ENCODE peak calls at places on chromosomes 2 and 18, in eight cellular contexts. P is A673, G is left ventricle myocardium inferior, M is uterus, H is heart right ventricle, A is IMR-90, O is right lobe of liver, K is left lung. T is an unnamed sample.

GRCh38 chr2:174442546-174443510 is 44.0 kb downstream of the GPR155 start:
- DNase-seq in P (no peak), G (no peak), M (no peak), H (no peak), A (peak; percentile 89), O (no peak), K (no peak), T (no peak)

GRCh38 chr2:119481501-119482455 is 42.5 kb downstream of the SCTR start:
- DNase-seq in P (no peak), G (no peak), M (no peak), H (no peak), A (no peak), O (no peak), K (no peak), T (peak; percentile 32)

GRCh38 chr2:45739796-45740485 is 88.5 kb downstream of the PRKCE start:
- DNase-seq in P (peak; percentile 45), G (no peak), M (no peak), H (no peak), A (no peak), O (no peak), K (no peak), T (no peak)

GRCh38 chr2:184339966-184340365 is 258.4 kb upstream of the ZNF804A start:
- DNase-seq in P (peak; percentile 24), G (no peak), M (no peak), H (no peak), A (no peak), O (no peak), K (no peak), T (no peak)

GRCh38 chr18:25464211-25464610 is 112.2 kb upstream of the ZNF521 start:
- DNase-seq in P (no peak), G (no peak), M (no peak), H (no peak), A (peak; percentile 95), O (no peak), K (no peak), T (no peak)

GRCh38 chr2:208228481-208228880 is 26.4 kb downstream of the IDH1 start:
- DNase-seq in P (no peak), G (no peak), M (no peak), H (no peak), A (no peak), O (no peak), K (no peak), T (no peak)

GRCh38 chr2:99067871-99068270 is 73.6 kb upstream of the C2orf15 start:
- DNase-seq in P (no peak), G (no peak), M (no peak), H (no peak), A (no peak), O (no peak), K (no peak), T (no peak)

GRCh38 chr2:159139216-159139933 is 147.1 kb downstream of the WDSUB1 start:
- DNase-seq in P (no peak), G (no peak), M (no peak), H (no peak), A (no peak), O (no peak), K (no peak), T (no peak)

GRCh38 chr2:174332607-174333001 is 2.1 kb upstream of the SP9 start:
- DNase-seq in P (peak; percentile 46), G (no peak), M (no peak), H (no peak), A (no peak), O (no peak), K (no peak), T (peak; percentile 80)

GRCh38 chr2:85681776-85682175 is 12.4 kb upstream of the GNLY start:
- DNase-seq in P (no peak), G (no peak), M (no peak), H (no peak), A (no peak), O (no peak), K (no peak), T (no peak)

GRCh38 chr2:85678384-85678783 is 10.4 kb upstream of the SFTPB start:
- DNase-seq in P (no peak), G (no peak), M (no peak), H (no peak), A (no peak), O (no peak), K (no peak), T (no peak)

GRCh38 chr2:85681354-85681728 is 12.8 kb upstream of the GNLY start:
- DNase-seq in P (no peak), G (no peak), M (no peak), H (no peak), A (no peak), O (no peak), K (no peak), T (no peak)

GRCh38 chr2:85680707-85681353 is 12.8 kb upstream of the SFTPB start:
- DNase-seq in P (peak; percentile 38), G (no peak), M (no peak), H (no peak), A (no peak), O (no peak), K (no peak), T (no peak)

GRCh38 chr2:85678794-85679672 is 11.0 kb upstream of the SFTPB start:
- DNase-seq in P (peak; percentile 87), G (peak; percentile 91), M (peak; percentile 88), H (peak; percentile 91), A (peak; percentile 72), O (peak; percentile 94), K (peak; percentile 98), T (peak; percentile 94)
- H3K4me3 ChIP-seq in P (no peak overlapping the region), G (no peak overlapping the region), M (no peak overlapping the region), H (no peak overlapping the region), A (no peak overlapping the region), O (peak overlapping the region; percentile 7), K (no peak overlapping the region), T (peak overlapping the region; percentile 19)

GRCh38 chr2:240648155-240648649 is 22.9 kb downstream of the GPR35 start:
- DNase-seq in P (no peak), G (no peak), M (no peak), H (no peak), A (no peak), O (no peak), K (peak; percentile 50), T (peak; percentile 32)

GRCh38 chr2:240650254-240650965 is 25.1 kb downstream of the GPR35 start:
- DNase-seq in P (no peak), G (no peak), M (no peak), H (no peak), A (no peak), O (no peak), K (no peak), T (no peak)

GRCh38 chr2:240649331-240649730 is 24.1 kb downstream of the GPR35 start:
- DNase-seq in P (no peak), G (no peak), M (no peak), H (no peak), A (no peak), O (no peak), K (no peak), T (no peak)

GRCh38 chr2:240648650-240649275 is 23.5 kb downstream of the GPR35 start:
- DNase-seq in P (no peak), G (no peak), M (no peak), H (no peak), A (no peak), O (no peak), K (no peak), T (peak; percentile 81)

DNA sequence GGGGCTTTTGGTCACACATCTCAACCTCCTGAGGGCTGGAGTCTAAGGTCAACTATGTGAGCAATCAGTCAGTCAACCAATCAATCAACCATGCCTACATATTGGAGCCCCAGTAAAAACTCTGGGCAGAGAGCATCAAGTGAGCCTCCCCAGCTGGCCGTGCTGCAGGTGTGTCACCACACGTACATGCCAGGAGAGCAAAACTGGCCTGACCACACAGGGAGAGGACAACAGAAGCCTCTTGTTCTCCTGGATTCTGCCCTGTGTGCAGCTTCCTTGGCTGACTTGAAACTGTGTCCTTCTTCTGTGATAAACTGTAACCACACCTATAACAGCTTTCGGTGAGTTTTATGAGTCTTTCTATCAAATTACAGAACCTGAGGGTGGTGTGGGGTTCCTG is 25.9 kb downstream of the GPR35 start:
- DNase-seq in P (no peak), G (no peak), M (no peak), H (no peak), A (no peak), O (no peak), K (no peak), T (no peak)
- H3K27me3 ChIP-seq in P (peaks cover 92% of the 10 kb centered on the region), G (peaks cover 99% of the 10 kb centered on the region), M (no peaks in the 10 kb centered on the region), H (no peaks in the 10 kb centered on the region), A (peaks cover 62% of the 10 kb centered on the region), O (no peaks in the 10 kb centered on the region), K (peaks cover 10% of the 10 kb centered on the region), T (no peaks in the 10 kb centered on the region)

GRCh38 chr2:1731963-1732768 is 12.1 kb downstream of the PXDN start:
- DNase-seq in P (peak; percentile 82), G (peak; percentile 26), M (peak; percentile 76), H (peak; percentile 20), A (peak; percentile 92), O (peak; percentile 27), K (no peak), T (peak; percentile 54)

GRCh38 chr2:1728821-1729220 is 15.5 kb downstream of the PXDN start:
- DNase-seq in P (peak; percentile 30), G (peak; percentile 18), M (peak; percentile 21), H (no peak), A (peak; percentile 62), O (no peak), K (peak; percentile 85), T (peak; percentile 86)

GRCh38 chr2:1731512-1731962 is 12.8 kb downstream of the PXDN start:
- DNase-seq in P (no peak), G (peak; percentile 17), M (no peak), H (no peak), A (peak; percentile 86), O (peak; percentile 9), K (no peak), T (no peak)

GRCh38 chr2:1729264-1729663 is 15.1 kb downstream of the PXDN start:
- DNase-seq in P (no peak), G (no peak), M (peak; percentile 12), H (no peak), A (no peak), O (no peak), K (no peak), T (peak; percentile 32)

DNA sequence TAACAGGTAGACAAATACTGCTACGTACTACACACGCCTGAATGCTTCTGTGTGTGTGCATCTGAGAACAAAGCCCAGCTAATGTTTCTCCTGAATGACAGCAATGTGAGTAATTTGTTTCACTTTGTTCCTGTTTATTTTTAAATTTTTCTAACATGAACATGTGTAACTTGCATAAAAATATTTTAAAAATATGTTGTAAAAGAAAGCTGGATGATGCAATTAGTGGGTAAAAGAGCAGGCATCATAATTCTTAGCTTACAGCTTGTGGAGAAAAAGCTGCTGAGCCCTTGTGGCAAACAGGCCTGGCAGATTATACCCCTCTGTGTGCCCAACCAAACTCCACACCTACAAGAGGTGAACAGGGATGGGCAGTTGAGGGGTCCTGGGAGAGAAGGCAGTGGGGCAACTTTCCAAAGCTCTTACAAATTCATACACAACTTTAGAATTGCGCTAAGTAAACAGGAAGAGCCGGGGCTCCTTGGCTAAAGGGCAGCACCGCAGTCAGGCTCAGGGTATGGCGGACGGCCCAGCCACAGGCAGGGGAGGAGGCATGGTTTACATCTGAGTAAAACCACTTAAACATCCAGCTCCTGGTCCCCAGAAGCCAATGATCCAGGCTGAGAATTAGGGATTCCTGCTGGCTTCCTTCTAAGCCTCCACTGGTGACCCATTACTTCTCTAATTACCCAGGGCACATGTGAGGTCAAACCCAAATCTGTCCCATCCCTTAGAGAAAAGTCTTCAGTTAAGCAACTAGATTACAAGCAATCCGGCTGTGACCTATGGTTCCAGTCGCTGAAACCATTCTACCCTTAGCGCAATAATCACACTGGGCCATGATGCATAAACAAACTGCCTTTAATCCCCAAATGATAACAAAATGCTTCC is 14.0 kb downstream of the PXDN start:
- DNase-seq in P (peak; percentile 29), G (peak; percentile 18), M (peak; percentile 41), H (peak; percentile 26), A (peak; percentile 89), O (peak; percentile 49), K (peak; percentile 57), T (peak; percentile 74)
- H3K4me3 ChIP-seq in P (no peak overlapping the region), G (peak overlapping the region; percentile 25), M (no peak overlapping the region), H (no peak overlapping the region), A (no peak overlapping the region), O (no peak overlapping the region), K (no peak overlapping the region), T (no peak overlapping the region)

GRCh38 chr2:232389327-232389726 is 10.8 kb downstream of the ALPP start:
- DNase-seq in P (no peak), G (no peak), M (no peak), H (no peak), A (peak; percentile 6), O (no peak), K (peak; percentile 6), T (peak; percentile 28)
- H3K27me3 ChIP-seq in P (peaks cover 75% of the 10 kb centered on the region), G (peaks cover 95% of the 10 kb centered on the region), M (no peaks in the 10 kb centered on the region), H (peaks cover 12% of the 10 kb centered on the region), A (peaks cover 69% of the 10 kb centered on the region), O (peaks cover 16% of the 10 kb centered on the region), K (peaks cover 48% of the 10 kb centered on the region), T (peaks cover 48% of the 10 kb centered on the region)

T was measured in H7.